ENCODE peak calls at places on chromosome 22, in seven cellular contexts. B is mesendoderm, K is IMR-90, S is H1, H is H9, P is mesenchymal stem cell, Y is neuronal stem cell. V is an unnamed sample.

GRCh38 chr22:39214383-39215069 is 30.3 kb downstream of the PDGFB start:
- DNase-seq in B (peak), Y (peak), S (peak), K (peak), P (peak), H (peak), V (peak)

GRCh38 chr22:26903030-26903856 is 245.9 kb downstream of the MIAT start:
- DNase-seq in H (peak), P (no peak), K (no peak), S (peak), B (peak), Y (peak), V (no peak)

GRCh38 chr22:38432264-38432663 is 22.7 kb downstream of the KCNJ4 start:
- DNase-seq in Y (no peak), P (no peak), K (no peak), B (no peak), S (no peak), H (no peak), V (no peak)

GRCh38 chr22:26474687-26475086 is 8.9 kb downstream of the HPS4 start:
- DNase-seq in K (no peak), Y (no peak), P (peak), H (no peak), S (no peak), B (no peak), V (no peak)

GRCh38 chr22:32477608-32478007 is 3.0 kb downstream of the FBXO7 start:
- DNase-seq in Y (no peak), K (no peak), B (no peak), S (no peak), P (no peak), H (no peak), V (no peak)

GRCh38 chr22:32661296-32661695 is 140.2 kb upstream of the TIMP3 start:
- DNase-seq in H (no peak), S (no peak), Y (peak), K (peak), B (no peak), P (peak), V (peak)

GRCh38 chr22:29216873-29217666 is 11.4 kb downstream of the EMID1 start:
- DNase-seq in B (no peak), Y (no peak), P (peak), K (peak), H (peak), S (no peak), V (peak)

GRCh38 chr22:25754527-25755202 is 12.7 kb downstream of the MYO18B start:
- DNase-seq in K (peak), P (peak), S (no peak), B (no peak), H (no peak), Y (no peak), V (no peak)

GRCh38 chr22:41725510-41726110 is 26.3 kb downstream of the MEI1 start:
- DNase-seq in K (peak), S (no peak), B (peak), Y (no peak), H (no peak), P (peak), V (peak)

GRCh38 chr22:19537941-19538488 is 13.8 kb upstream of the CLDN5 start:
- DNase-seq in Y (no peak), P (no peak), H (no peak), B (no peak), K (no peak), S (no peak), V (no peak)

GRCh38 chr22:20568502-20569058 is 61.2 kb downstream of the MED15 start:
- DNase-seq in P (no peak), Y (no peak), H (no peak), B (no peak), S (no peak), K (no peak), V (no peak)

GRCh38 chr22:47133263-47133662 is 370.8 kb downstream of the TBC1D22A start:
- DNase-seq in Y (no peak), K (no peak), S (no peak), B (peak), P (no peak), H (no peak), V (no peak)

GRCh38 chr22:47199261-47199948 is 437.0 kb downstream of the TBC1D22A start:
- DNase-seq in B (no peak), Y (no peak), P (no peak), K (no peak), H (peak), S (peak), V (no peak)

GRCh38 chr22:44413211-44413610 is 84.8 kb downstream of the RTL6 start:
- DNase-seq in K (no peak), Y (no peak), S (no peak), H (no peak), B (no peak), P (no peak), V (no peak)

GRCh38 chr22:29148826-29149225 is 56.9 kb upstream of the EMID1 start:
- DNase-seq in B (no peak), Y (no peak), K (no peak), S (no peak), P (no peak), H (peak), V (peak)

GRCh38 chr22:31346733-31347250 is 646 bp upstream of the PATZ1 start:
- DNase-seq in P (peak), H (peak), B (peak), K (peak), S (no peak), Y (peak), V (peak)

GRCh38 chr22:38935023-38935422 is 22.4 kb upstream of the APOBEC3A start:
- DNase-seq in H (no peak), Y (no peak), S (no peak), K (no peak), B (no peak), P (no peak), V (no peak)

GRCh38 chr22:42794551-42795510 is 62.2 kb downstream of the ARFGAP3 start:
- DNase-seq in S (no peak), K (no peak), B (peak), P (peak), H (peak), Y (no peak), V (no peak)

GRCh38 chr22:18970948-18971315 is 34.8 kb upstream of the PRODH start:
- DNase-seq in P (no peak), Y (no peak), B (peak), K (no peak), H (no peak), S (no peak), V (no peak)

GRCh38 chr22:42080287-42080686 is 787 bp downstream of the SMDT1 start:
- DNase-seq in P (peak), H (no peak), K (peak), B (peak), S (no peak), Y (no peak), V (peak)

GRCh38 chr22:46127556-46127955 is 22.8 kb upstream of the PPARA start:
- DNase-seq in P (no peak), B (no peak), S (no peak), Y (no peak), H (no peak), K (no peak), V (no peak)

GRCh38 chr22:20577045-20577444 is 69.6 kb downstream of the MED15 start:
- DNase-seq in H (no peak), S (no peak), Y (no peak), B (no peak), K (no peak), P (no peak), V (no peak)

GRCh38 chr22:43081968-43082367 is 7.2 kb downstream of the TTLL1 start:
- DNase-seq in H (no peak), B (no peak), K (peak), S (no peak), Y (no peak), P (no peak), V (no peak)

GRCh38 chr22:21642584-21643448 is 714 bp downstream of the SDF2L1 start:
- DNase-seq in K (peak), Y (no peak), B (peak), H (peak), S (peak), P (peak), V (peak)

GRCh38 chr22:30947163-30947820 is 21.3 kb downstream of the MORC2 start:
- DNase-seq in B (peak), S (no peak), P (no peak), H (no peak), K (no peak), Y (peak), V (no peak)

GRCh38 chr22:19959043-19959586 is 17.5 kb upstream of the TXNRD2 start:
- DNase-seq in B (peak), H (peak), Y (peak), K (peak), P (peak), S (peak), V (peak)

GRCh38 chr22:31337178-31337577 is 9.0 kb downstream of the PATZ1 start:
- DNase-seq in H (no peak), B (no peak), S (no peak), K (peak), Y (no peak), P (no peak), V (no peak)

GRCh38 chr22:19105867-19106802 is 16.1 kb downstream of the DGCR2 start:
- DNase-seq in S (no peak), H (peak), K (no peak), P (no peak), B (peak), Y (no peak), V (peak)

GRCh38 chr22:43976861-43977795 is 21.9 kb downstream of the SAMM50 start:
- DNase-seq in H (no peak), S (no peak), Y (no peak), P (no peak), K (no peak), B (no peak), V (no peak)

GRCh38 chr22:26618487-26618886 is 660 bp upstream of the CRYBB1 start:
- DNase-seq in S (no peak), H (no peak), K (no peak), Y (no peak), P (no peak), B (no peak), V (no peak)

GRCh38 chr22:25085930-25086901 is 113.4 kb upstream of the CRYBB3 start:
- DNase-seq in H (no peak), P (peak), B (no peak), K (no peak), S (no peak), Y (no peak), V (no peak)

GRCh38 chr22:33871935-33872334 is 48.3 kb downstream of the LARGE1 start:
- DNase-seq in H (no peak), B (no peak), K (peak), S (no peak), P (no peak), Y (no peak), V (no peak)

GRCh38 chr22:34502821-34503220 is 563.1 kb upstream of the ISX start:
- DNase-seq in K (no peak), Y (no peak), H (no peak), B (no peak), P (no peak), S (no peak), V (no peak)

GRCh38 chr22:46293591-46294260 is 2.9 kb upstream of the GTSE1 start:
- DNase-seq in S (no peak), K (peak), P (peak), B (no peak), H (no peak), Y (no peak), V (peak)

GRCh38 chr22:44870021-44870420 is 117.6 kb downstream of the ARHGAP8 start:
- DNase-seq in B (peak), Y (peak), S (no peak), H (peak), P (no peak), K (peak), V (no peak)

GRCh38 chr22:23219317-23219716 is 39.0 kb downstream of the BCR start:
- DNase-seq in K (no peak), Y (no peak), P (no peak), H (no peak), S (no peak), B (no peak), V (no peak)

GRCh38 chr22:23222033-23222840 is 41.9 kb downstream of the BCR start:
- DNase-seq in S (no peak), P (no peak), H (no peak), Y (no peak), B (no peak), K (no peak), V (no peak)

GRCh38 chr22:23219787-23220484 is 39.6 kb downstream of the BCR start:
- DNase-seq in H (no peak), P (peak), Y (no peak), S (no peak), B (peak), K (peak), V (peak)

GRCh38 chr22:23221351-23221804 is 41.1 kb downstream of the BCR start:
- DNase-seq in K (no peak), B (no peak), S (no peak), P (no peak), Y (no peak), H (no peak), V (no peak)

GRCh38 chr22:23220485-23221350 is 40.4 kb downstream of the BCR start:
- DNase-seq in H (no peak), B (no peak), K (peak), S (no peak), P (no peak), Y (no peak), V (peak)
- H3K18ac ChIP-seq in H (no peak), B (peak), K (peak), S (no peak), P (no peak), Y (no peak), V (no peak)

GRCh38 chr22:27900153-27900552 is 18.9 kb downstream of the PITPNB start:
- DNase-seq in S (no peak), K (no peak), P (no peak), B (no peak), Y (no peak), H (no peak), V (no peak)

GRCh38 chr22:27906241-27906640 is 12.8 kb downstream of the PITPNB start:
- DNase-seq in H (no peak), B (no peak), P (peak), S (no peak), K (peak), Y (no peak), V (no peak)

GRCh38 chr22:27911329-27911728 is 7.7 kb downstream of the PITPNB start:
- DNase-seq in Y (no peak), K (no peak), S (no peak), P (no peak), H (no peak), B (no peak), V (no peak)

GRCh38 chr22:27903805-27904473 is 15.1 kb downstream of the PITPNB start:
- DNase-seq in K (no peak), P (peak), B (no peak), S (no peak), H (no peak), Y (no peak), V (no peak)

GRCh38 chr22:27905638-27906037 is 13.4 kb downstream of the PITPNB start:
- DNase-seq in H (no peak), P (no peak), S (no peak), K (no peak), Y (no peak), B (no peak), V (no peak)
- H3K18ac ChIP-seq in H (no peak), P (no peak), S (no peak), K (no peak), Y (no peak), B (no peak), V (no peak)

GRCh38 chr22:49289822-49290221 is 537.9 kb downstream of the BRD1 start:
- DNase-seq in K (no peak), S (no peak), P (no peak), Y (no peak), H (no peak), B (no peak), V (no peak)

GRCh38 chr22:49291169-49291568 is 536.5 kb downstream of the BRD1 start:
- DNase-seq in Y (no peak), B (no peak), P (no peak), H (peak), K (no peak), S (no peak), V (no peak)

GRCh38 chr22:49290286-49290685 is 537.4 kb downstream of the BRD1 start:
- DNase-seq in B (no peak), S (no peak), Y (no peak), P (no peak), K (no peak), H (peak), V (no peak)

GRCh38 chr22:49291781-49292180 is 535.9 kb downstream of the BRD1 start:
- DNase-seq in K (no peak), B (no peak), Y (no peak), S (peak), P (no peak), H (no peak), V (no peak)

GRCh38 chr22:49290711-49291110 is 537.0 kb downstream of the BRD1 start:
- DNase-seq in K (no peak), P (no peak), H (peak), Y (no peak), S (peak), B (no peak), V (no peak)
- H3K18ac ChIP-seq in K (no peak), P (no peak), H (no peak), Y (peak), S (no peak), B (no peak), V (no peak)

GRCh38 chr22:49792107-49792506 is 35.6 kb downstream of the BRD1 start:
- DNase-seq in B (no peak), H (no peak), P (no peak), Y (no peak), K (no peak), S (no peak), V (no peak)
- H3K18ac ChIP-seq in B (no peak), H (no peak), P (no peak), Y (no peak), K (no peak), S (no peak), V (no peak)

DNA sequence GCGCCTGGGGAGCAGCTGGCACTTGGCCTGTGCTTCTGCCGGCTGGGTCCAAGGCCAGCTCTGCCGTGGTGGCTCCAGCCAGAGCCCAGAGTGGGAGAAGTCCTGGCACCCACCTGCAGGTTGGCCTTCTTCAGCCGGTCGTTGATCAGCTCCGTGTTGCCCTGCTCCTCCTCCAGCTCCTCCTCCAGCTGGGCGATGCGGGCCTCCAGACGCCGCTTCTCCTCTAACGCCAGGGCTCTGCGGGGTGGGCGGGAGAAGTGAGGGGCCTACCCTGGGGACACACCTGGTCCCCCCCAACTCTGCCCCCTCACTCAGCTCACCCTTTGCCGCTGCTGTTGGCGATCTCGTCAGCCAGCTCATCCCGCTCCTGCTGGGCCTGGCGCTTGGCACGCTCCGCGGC is 32.6 kb downstream of the APOL1 start:
- DNase-seq in B (no peak), K (no peak), P (no peak), S (no peak), Y (no peak), H (no peak), V (no peak)
- H3K18ac ChIP-seq in B (no peak), K (no peak), P (no peak), S (no peak), Y (no peak), H (no peak), V (peak)